ENCODE peak calls at places on chromosomes 2 and 18, in eight cellular contexts. One of them, this sample, is unnamed.

GRCh38 chr2:67828066-67828465 is 234.7 kb downstream of the C1D start:
- DNase-seq in tibial nerve: no peak
- DNase-seq in stomach: no peak
- DNase-seq in transverse colon: no peak
- DNase-seq in A549: no peak
- DNase-seq in ovary: no peak
- DNase-seq in K562: no peak
- DNase-seq in SK-N-SH: no peak
- DNase-seq in this sample: no peak

GRCh38 chr18:33201509-33201926 is 239.0 kb downstream of the CCDC178 start:
- DNase-seq in SK-N-SH: peak; percentile 16
- DNase-seq in A549: no peak
- DNase-seq in transverse colon: peak; percentile 9
- DNase-seq in tibial nerve: peak; percentile 13
- DNase-seq in ovary: no peak
- DNase-seq in stomach: no peak
- DNase-seq in K562: no peak
- DNase-seq in this sample: no peak

GRCh38 chr2:109459485-109459884 is 154.3 kb downstream of the SEPTIN10 start:
- DNase-seq in stomach: no peak
- DNase-seq in SK-N-SH: no peak
- DNase-seq in ovary: no peak
- DNase-seq in K562: no peak
- DNase-seq in A549: no peak
- DNase-seq in transverse colon: no peak
- DNase-seq in tibial nerve: no peak
- DNase-seq in this sample: peak; percentile 74

GRCh38 chr18:56508637-56509036 is 129.8 kb downstream of the TXNL1 start:
- DNase-seq in A549: no peak
- DNase-seq in stomach: no peak
- DNase-seq in ovary: no peak
- DNase-seq in transverse colon: no peak
- DNase-seq in K562: no peak
- DNase-seq in SK-N-SH: no peak
- DNase-seq in tibial nerve: no peak
- DNase-seq in this sample: no peak

GRCh38 chr2:59025157-59025757 is 784.1 kb upstream of the FANCL start:
- DNase-seq in SK-N-SH: peak; percentile 36
- DNase-seq in tibial nerve: no peak
- DNase-seq in K562: peak; percentile 33
- DNase-seq in transverse colon: peak; percentile 16
- DNase-seq in A549: no peak
- DNase-seq in ovary: peak; percentile 26
- DNase-seq in stomach: peak; percentile 27
- DNase-seq in this sample: no peak

GRCh38 chr2:112720785-112721184 is at the start of gene NT5DC4:
- DNase-seq in K562: peak; percentile 81
- DNase-seq in A549: no peak
- DNase-seq in ovary: no peak
- DNase-seq in SK-N-SH: no peak
- DNase-seq in stomach: no peak
- DNase-seq in tibial nerve: no peak
- DNase-seq in transverse colon: no peak
- DNase-seq in this sample: no peak

GRCh38 chr2:134226561-134226960 is 27.3 kb upstream of the MGAT5 start:
- DNase-seq in transverse colon: no peak
- DNase-seq in A549: no peak
- DNase-seq in SK-N-SH: no peak
- DNase-seq in tibial nerve: no peak
- DNase-seq in ovary: no peak
- DNase-seq in stomach: no peak
- DNase-seq in K562: no peak
- DNase-seq in this sample: no peak

GRCh38 chr18:3645384-3646156 is 195.6 kb downstream of the TGIF1 start:
- DNase-seq in A549: no peak
- DNase-seq in SK-N-SH: no peak
- DNase-seq in ovary: no peak
- DNase-seq in transverse colon: no peak
- DNase-seq in tibial nerve: no peak
- DNase-seq in stomach: no peak
- DNase-seq in K562: no peak
- DNase-seq in this sample: no peak

GRCh38 chr2:73730810-73731209 is 6.3 kb downstream of the TPRKB start:
- DNase-seq in stomach: peak; percentile 38
- DNase-seq in transverse colon: no peak
- DNase-seq in tibial nerve: no peak
- DNase-seq in ovary: no peak
- DNase-seq in SK-N-SH: no peak
- DNase-seq in A549: no peak
- DNase-seq in K562: no peak
- DNase-seq in this sample: no peak

GRCh38 chr2:112474844-112475486 is 7.0 kb upstream of the TTL start:
- DNase-seq in stomach: no peak
- DNase-seq in SK-N-SH: no peak
- DNase-seq in A549: no peak
- DNase-seq in tibial nerve: no peak
- DNase-seq in transverse colon: no peak
- DNase-seq in K562: no peak
- DNase-seq in ovary: no peak
- DNase-seq in this sample: no peak

GRCh38 chr2:157466764-157467163 is 22.9 kb upstream of the CYTIP start:
- DNase-seq in tibial nerve: no peak
- DNase-seq in K562: no peak
- DNase-seq in A549: no peak
- DNase-seq in stomach: no peak
- DNase-seq in ovary: no peak
- DNase-seq in SK-N-SH: no peak
- DNase-seq in transverse colon: no peak
- DNase-seq in this sample: no peak

GRCh38 chr2:207012461-207012860 is 73.1 kb downstream of the CPO start:
- DNase-seq in transverse colon: no peak
- DNase-seq in SK-N-SH: no peak
- DNase-seq in A549: no peak
- DNase-seq in ovary: no peak
- DNase-seq in stomach: no peak
- DNase-seq in tibial nerve: no peak
- DNase-seq in K562: no peak
- DNase-seq in this sample: no peak

GRCh38 chr2:232505805-232506360 is 14.3 kb upstream of the PRSS56 start:
- DNase-seq in SK-N-SH: peak; percentile 82
- DNase-seq in stomach: no peak
- DNase-seq in A549: no peak
- DNase-seq in ovary: no peak
- DNase-seq in tibial nerve: no peak
- DNase-seq in transverse colon: no peak
- DNase-seq in K562: no peak
- DNase-seq in this sample: no peak

GRCh38 chr18:13486686-13487085 is 239.7 kb downstream of the FAM210A start:
- DNase-seq in tibial nerve: no peak
- DNase-seq in ovary: no peak
- DNase-seq in SK-N-SH: no peak
- DNase-seq in transverse colon: no peak
- DNase-seq in A549: no peak
- DNase-seq in stomach: no peak
- DNase-seq in K562: no peak
- DNase-seq in this sample: no peak

GRCh38 chr2:176934869-176935415 is 277.7 kb upstream of the HNRNPA3 start:
- DNase-seq in stomach: no peak
- DNase-seq in K562: no peak
- DNase-seq in SK-N-SH: no peak
- DNase-seq in ovary: no peak
- DNase-seq in A549: no peak
- DNase-seq in tibial nerve: no peak
- DNase-seq in transverse colon: no peak
- DNase-seq in this sample: no peak

GRCh38 chr2:217655656-217656055 is 347.1 kb downstream of the TNS1 start:
- DNase-seq in K562: no peak
- DNase-seq in stomach: no peak
- DNase-seq in ovary: no peak
- DNase-seq in tibial nerve: no peak
- DNase-seq in A549: no peak
- DNase-seq in SK-N-SH: no peak
- DNase-seq in transverse colon: no peak
- DNase-seq in this sample: no peak

GRCh38 chr2:60440761-60441160 is 112.7 kb downstream of the BCL11A start:
- DNase-seq in SK-N-SH: no peak
- DNase-seq in tibial nerve: no peak
- DNase-seq in ovary: no peak
- DNase-seq in A549: no peak
- DNase-seq in stomach: no peak
- DNase-seq in K562: no peak
- DNase-seq in transverse colon: no peak
- DNase-seq in this sample: no peak

GRCh38 chr2:216688731-216689360 is 6.5 kb downstream of the IGFBP5 start:
- DNase-seq in SK-N-SH: no peak
- DNase-seq in stomach: peak; percentile 62
- DNase-seq in K562: no peak
- DNase-seq in ovary: peak; percentile 52
- DNase-seq in transverse colon: no peak
- DNase-seq in A549: no peak
- DNase-seq in tibial nerve: no peak
- DNase-seq in this sample: no peak

GRCh38 chr2:95013726-95014125 is 11.8 kb upstream of the MAL start:
- DNase-seq in SK-N-SH: no peak
- DNase-seq in K562: no peak
- DNase-seq in ovary: no peak
- DNase-seq in stomach: no peak
- DNase-seq in A549: no peak
- DNase-seq in tibial nerve: no peak
- DNase-seq in transverse colon: no peak
- DNase-seq in this sample: no peak

GRCh38 chr2:95010697-95011096 is 14.8 kb upstream of the MAL start:
- DNase-seq in ovary: no peak
- DNase-seq in K562: no peak
- DNase-seq in A549: no peak
- DNase-seq in SK-N-SH: no peak
- DNase-seq in tibial nerve: no peak
- DNase-seq in transverse colon: no peak
- DNase-seq in stomach: no peak
- DNase-seq in this sample: no peak

GRCh38 chr2:95014126-95014708 is 11.3 kb upstream of the MAL start:
- DNase-seq in SK-N-SH: no peak
- DNase-seq in K562: no peak
- DNase-seq in stomach: no peak
- DNase-seq in tibial nerve: no peak
- DNase-seq in ovary: no peak
- DNase-seq in A549: no peak
- DNase-seq in transverse colon: no peak
- DNase-seq in this sample: no peak

GRCh38 chr2:95015261-95015918 is 10.1 kb upstream of the MAL start:
- DNase-seq in K562: no peak
- DNase-seq in transverse colon: no peak
- DNase-seq in stomach: no peak
- DNase-seq in ovary: no peak
- DNase-seq in A549: no peak
- DNase-seq in SK-N-SH: no peak
- DNase-seq in tibial nerve: no peak
- DNase-seq in this sample: no peak

DNA sequence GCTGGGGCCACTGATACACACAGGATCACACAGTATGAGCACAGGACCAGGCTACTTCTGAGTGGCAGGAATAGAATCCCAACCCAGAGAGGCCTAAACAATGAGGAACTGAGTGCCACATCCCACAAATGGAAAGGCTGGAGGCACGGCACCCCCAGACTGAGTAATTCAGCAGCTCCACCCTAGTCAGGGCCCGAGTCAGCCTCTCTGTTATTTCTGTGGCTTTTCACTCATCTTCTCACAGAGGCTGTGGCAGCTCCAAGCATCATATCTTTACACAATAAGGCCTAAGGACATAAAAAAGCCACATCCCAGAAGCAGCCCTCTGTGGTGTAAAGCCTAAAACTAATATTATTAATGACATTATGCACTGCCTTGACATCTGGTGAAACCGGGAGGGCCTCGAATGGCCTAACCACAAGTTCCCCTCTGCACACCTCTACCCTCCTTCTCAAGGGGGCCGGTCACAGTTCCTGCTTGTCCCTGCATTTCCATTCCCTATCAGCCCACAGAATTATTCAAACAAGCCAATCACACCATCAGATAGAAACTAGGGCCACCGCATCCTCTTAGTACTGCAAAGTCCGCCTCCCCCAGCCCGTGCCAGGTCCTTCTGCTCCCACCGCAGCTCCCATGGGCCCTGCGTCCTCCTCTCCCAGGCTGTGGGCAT is 12.5 kb upstream of the MAL start:
- DNase-seq in A549: no peak
- DNase-seq in ovary: no peak
- DNase-seq in SK-N-SH: no peak
- DNase-seq in transverse colon: no peak
- DNase-seq in stomach: no peak
- DNase-seq in tibial nerve: no peak
- DNase-seq in K562: no peak
- DNase-seq in this sample: no peak
- TF ChIP-seq EP300 in A549: no peak
- TF ChIP-seq EP300 in ovary: no peak
- TF ChIP-seq EP300 in SK-N-SH: no peak
- TF ChIP-seq EP300 in transverse colon: no peak
- TF ChIP-seq EP300 in stomach: no peak
- TF ChIP-seq EP300 in tibial nerve: no peak
- TF ChIP-seq EP300 in K562: no peak
- TF ChIP-seq EP300 in this sample: no peak

GRCh38 chr2:190277234-190278112 is 42.2 kb downstream of the HIBCH start:
- DNase-seq in A549: no peak
- DNase-seq in K562: peak; percentile 60
- DNase-seq in ovary: no peak
- DNase-seq in SK-N-SH: peak; percentile 6
- DNase-seq in tibial nerve: peak; percentile 9
- DNase-seq in transverse colon: peak; percentile 10
- DNase-seq in stomach: no peak
- DNase-seq in this sample: no peak
- TF ChIP-seq EP300 in A549: no peak
- TF ChIP-seq EP300 in K562: no peak
- TF ChIP-seq EP300 in ovary: no peak
- TF ChIP-seq EP300 in SK-N-SH: no peak
- TF ChIP-seq EP300 in tibial nerve: no peak
- TF ChIP-seq EP300 in transverse colon: no peak
- TF ChIP-seq EP300 in stomach: no peak
- TF ChIP-seq EP300 in this sample: no peak

GRCh38 chr18:58438161-58438983 is 190.5 kb downstream of the ALPK2 start:
- DNase-seq in tibial nerve: no peak
- DNase-seq in ovary: no peak
- DNase-seq in SK-N-SH: no peak
- DNase-seq in K562: no peak
- DNase-seq in transverse colon: no peak
- DNase-seq in A549: no peak
- DNase-seq in stomach: no peak
- DNase-seq in this sample: no peak
- TF ChIP-seq EP300 in tibial nerve: no peak
- TF ChIP-seq EP300 in ovary: no peak
- TF ChIP-seq EP300 in SK-N-SH: no peak
- TF ChIP-seq EP300 in K562: no peak
- TF ChIP-seq EP300 in transverse colon: no peak
- TF ChIP-seq EP300 in A549: no peak
- TF ChIP-seq EP300 in stomach: no peak
- TF ChIP-seq EP300 in this sample: no peak

DNA sequence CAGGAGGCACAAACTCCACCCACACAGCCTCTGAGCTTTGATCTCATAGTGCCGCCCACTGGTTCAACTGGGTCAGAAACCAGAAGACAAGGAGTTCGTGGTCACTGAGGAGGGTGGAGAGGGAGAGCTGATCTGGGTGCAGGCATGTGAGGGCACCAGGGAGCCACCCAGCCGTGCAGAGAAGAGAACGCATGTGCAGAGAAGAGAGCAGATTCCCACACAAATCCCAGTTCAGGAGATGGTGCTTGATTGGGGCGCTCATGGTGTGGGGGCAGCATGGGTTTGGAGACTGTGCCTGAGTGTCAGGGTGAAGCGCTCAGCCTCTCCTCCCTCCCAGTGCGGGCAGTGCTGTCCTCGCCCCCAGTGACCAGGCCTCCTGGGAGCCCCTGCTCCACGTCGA is 375.2 kb upstream of the MYT1L start:
- DNase-seq in transverse colon: no peak
- DNase-seq in K562: no peak
- DNase-seq in SK-N-SH: no peak
- DNase-seq in A549: no peak
- DNase-seq in ovary: no peak
- DNase-seq in tibial nerve: no peak
- DNase-seq in stomach: no peak
- DNase-seq in this sample: no peak
- TF ChIP-seq EP300 in transverse colon: no peak
- TF ChIP-seq EP300 in K562: no peak
- TF ChIP-seq EP300 in SK-N-SH: no peak
- TF ChIP-seq EP300 in A549: no peak
- TF ChIP-seq EP300 in ovary: no peak
- TF ChIP-seq EP300 in tibial nerve: no peak
- TF ChIP-seq EP300 in stomach: no peak
- TF ChIP-seq EP300 in this sample: no peak